ENCODE peak calls at places on chromosomes 5 and 9, in eight cellular contexts. K, G, B, H, I, O, S and Q are unnamed samples.
A peak's percentile ranks its signal among the peaks of the same experiment; 100 is the strongest.

GRCh38 chr9:3088166-3088702 is 244.3 kb upstream of the PUM3 start:
- DNase-seq in B (no peak), I (no peak), K (no peak), S (no peak), O (no peak), H (no peak), G (no peak), Q (no peak)

GRCh38 chr5:156482816-156483215 is 155.9 kb downstream of the SGCD start:
- DNase-seq in H (no peak), K (no peak), G (no peak), B (no peak), S (no peak), I (no peak), O (no peak), Q (no peak)

GRCh38 chr9:133943781-133944745 is 48.1 kb downstream of the VAV2 start:
- DNase-seq in B (no peak), G (no peak), O (no peak), K (peak; percentile 77), S (no peak), I (no peak), H (no peak), Q (peak; percentile 60)

GRCh38 chr5:956178-956761 is 52.3 kb upstream of the NKD2 start:
- DNase-seq in I (no peak), K (no peak), S (no peak), H (no peak), G (no peak), B (no peak), O (no peak), Q (no peak)

GRCh38 chr9:129580211-129580915 is 40.5 kb downstream of the C9orf50 start:
- DNase-seq in G (no peak), H (no peak), I (peak; percentile 74), B (peak; percentile 54), S (no peak), K (no peak), O (no peak), Q (no peak)

GRCh38 chr9:98637381-98637780 is 71.4 kb downstream of the GABBR2 start:
- DNase-seq in S (no peak), H (no peak), G (no peak), I (no peak), O (no peak), K (no peak), B (no peak), Q (no peak)

GRCh38 chr5:21680196-21680595 is 1172.9 kb downstream of the CDH12 start:
- DNase-seq in O (no peak), G (no peak), K (peak; percentile 88), B (peak; percentile 2), I (no peak), S (no peak), H (peak; percentile 65), Q (peak; percentile 91)

GRCh38 chr5:43425965-43426364 is 13.8 kb upstream of the CCL28 start:
- DNase-seq in B (no peak), K (peak; percentile 94), S (no peak), G (no peak), H (peak; percentile 61), I (no peak), O (no peak), Q (peak; percentile 88)

GRCh38 chr5:147445093-147445492 is 64.8 kb downstream of the DPYSL3 start:
- DNase-seq in K (no peak), H (no peak), O (no peak), I (no peak), B (no peak), S (no peak), G (no peak), Q (no peak)

GRCh38 chr5:134455466-134455865 is 43.8 kb upstream of the CDKN2AIPNL start:
- DNase-seq in B (no peak), S (no peak), H (no peak), K (no peak), G (no peak), O (no peak), I (no peak), Q (no peak)

GRCh38 chr9:93098236-93098946 is 2.4 kb downstream of the CARD19 start:
- DNase-seq in K (peak; percentile 98), G (peak; percentile 75), I (no peak), O (peak; percentile 91), B (peak; percentile 91), H (peak; percentile 99), S (peak; percentile 96), Q (peak; percentile 98)

GRCh38 chr9:132592451-132592850 is 10.0 kb downstream of the BARHL1 start:
- DNase-seq in K (no peak), B (no peak), O (no peak), H (no peak), G (no peak), S (no peak), I (no peak), Q (no peak)

GRCh38 chr9:96604005-96604320 is 15.7 kb downstream of the CDC14B start:
- DNase-seq in O (no peak), H (peak; percentile 51), S (no peak), K (no peak), I (no peak), B (no peak), G (no peak), Q (no peak)

GRCh38 chr9:93182572-93182971 is 1.4 kb upstream of the WNK2 start:
- DNase-seq in H (no peak), K (no peak), B (peak; percentile 76), S (no peak), O (no peak), I (no peak), G (no peak), Q (no peak)

GRCh38 chr5:97844797-97845196 is 661.8 kb upstream of the RIOK2 start:
- DNase-seq in S (no peak), H (no peak), B (no peak), K (no peak), I (no peak), G (no peak), O (no peak), Q (no peak)

GRCh38 chr5:101728933-101729332 is 567.2 kb downstream of the SLCO4C1 start:
- DNase-seq in I (no peak), S (no peak), K (no peak), O (no peak), H (peak; percentile 1), G (no peak), B (no peak), Q (no peak)
- TF ChIP-seq CTCF in I (no peak), S (no peak), K (peak; percentile 27), O (no peak), H (no peak), G (no peak), B (no peak), Q (peak; percentile 42)

DNA sequence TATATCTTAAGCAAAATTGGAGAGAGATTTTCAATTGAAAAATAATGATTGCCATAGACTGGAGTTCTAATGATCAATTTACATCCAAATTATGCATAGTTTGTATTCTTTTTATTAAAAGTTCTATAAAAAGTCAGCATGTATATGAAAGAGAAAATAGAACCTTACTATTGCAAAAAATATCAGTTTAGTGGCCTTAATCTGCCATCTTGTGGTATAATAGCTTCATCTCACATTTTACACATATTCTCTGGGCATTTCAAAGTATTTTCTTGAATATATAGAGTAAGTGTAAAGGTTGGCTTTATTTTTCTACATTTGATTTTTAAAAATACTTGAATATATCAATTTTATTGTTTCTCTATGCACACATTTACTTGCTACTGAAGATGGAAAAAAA is 1858.6 kb upstream of the CDH9 start:
- DNase-seq in G (no peak), I (no peak), H (no peak), K (peak; percentile 23), O (no peak), S (peak; percentile 2), B (no peak), Q (peak; percentile 8)
- TF ChIP-seq CTCF in G (no peak), I (no peak), H (no peak), K (peak; percentile 20), O (no peak), S (peak; percentile 39), B (no peak), Q (no peak)

GRCh38 chr9:1049641-1050040 is 516 bp upstream of the DMRT2 start:
- DNase-seq in B (no peak), G (no peak), I (no peak), O (no peak), H (no peak), K (no peak), S (no peak), Q (no peak)

GRCh38 chr9:1048853-1049252 is 1.3 kb upstream of the DMRT2 start:
- DNase-seq in S (no peak), H (no peak), I (no peak), B (no peak), G (no peak), K (no peak), O (no peak), Q (no peak)

GRCh38 chr9:1044643-1045042 is 5.5 kb upstream of the DMRT2 start:
- DNase-seq in S (no peak), G (no peak), O (no peak), I (no peak), K (no peak), B (no peak), H (peak; percentile 12), Q (no peak)

GRCh38 chr9:1047605-1048235 is 2.4 kb upstream of the DMRT2 start:
- DNase-seq in S (no peak), O (no peak), G (no peak), I (no peak), K (no peak), H (peak; percentile 8), B (no peak), Q (no peak)

DNA sequence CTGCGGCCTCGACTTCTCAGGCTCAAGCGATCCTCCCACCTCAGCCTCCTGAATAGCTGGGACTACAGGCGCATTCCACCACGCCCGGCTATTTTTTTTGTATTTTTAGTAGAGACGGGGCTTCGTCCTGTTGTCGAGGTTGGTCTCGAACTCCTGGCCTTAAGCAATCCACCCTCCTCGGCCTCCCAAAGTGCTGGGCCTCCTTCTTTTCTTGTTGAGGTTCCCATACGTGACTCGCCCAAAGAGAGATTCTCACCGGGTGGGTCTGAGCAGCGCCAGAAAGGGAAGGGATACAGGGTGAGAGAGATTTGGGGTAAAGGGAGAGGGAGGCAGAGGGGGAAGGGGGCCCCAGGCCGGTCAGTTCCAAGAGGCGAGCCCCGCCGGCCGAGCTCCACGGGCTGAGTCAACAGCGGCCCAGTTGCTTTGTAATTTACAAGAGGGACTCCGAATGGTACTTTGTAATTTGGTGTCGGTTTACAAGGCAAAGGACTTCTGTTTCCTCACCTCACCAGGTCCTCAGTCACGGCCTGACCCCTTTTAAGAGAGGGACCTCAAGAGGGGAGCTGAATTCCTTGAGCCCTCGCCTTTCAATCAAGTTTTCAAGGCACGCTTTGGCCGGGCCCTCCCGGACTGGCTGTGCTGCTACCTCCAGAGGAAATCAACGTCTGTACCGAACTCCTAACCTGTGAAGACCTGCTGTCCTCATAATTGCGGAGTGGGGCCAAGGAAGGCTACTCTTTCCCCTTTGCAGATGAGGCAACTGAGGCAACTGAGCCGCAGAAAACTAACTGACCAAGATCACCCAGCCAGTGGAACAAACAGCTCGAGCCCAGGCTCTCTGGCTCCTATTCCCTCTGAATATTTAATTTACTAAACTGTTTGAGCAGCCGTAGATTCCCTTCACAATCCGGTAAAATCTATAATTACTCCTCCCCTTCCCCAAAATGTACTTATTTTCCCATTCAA is 3.2 kb upstream of the DMRT2 start:
- DNase-seq in O (no peak), S (no peak), G (no peak), K (no peak), H (no peak), I (no peak), B (no peak), Q (no peak)
- TF ChIP-seq CTCF in O (no peak), S (no peak), G (no peak), K (no peak), H (no peak), I (no peak), B (no peak), Q (no peak)

GRCh38 chr5:14405267-14405666 is 176.3 kb upstream of the OTULINL start:
- DNase-seq in B (no peak), O (no peak), G (no peak), K (no peak), S (peak; percentile 35), H (no peak), I (no peak), Q (no peak)
- TF ChIP-seq CTCF in B (no peak), O (no peak), G (no peak), K (peak; percentile 54), S (peak; percentile 16), H (peak; percentile 7), I (peak; percentile 4), Q (peak; percentile 43)